ENCODE peak calls at places on chromosome 19, in ten cellular contexts. W is CD8-positive, alpha-beta T cell; R is SJSA1; T is Panc1; N is tibial nerve; Y is H1; V is colonic mucosa; U is cardiac muscle cell; A is hepatocyte; D is lung. X is an unnamed sample. For H3K4me1, the result is how much of the 10 kb centered on the place peaks cover.

GRCh38 chr19:46132508-46133100 is 8.1 kb upstream of the IGFL3 start:
- DNase-seq in W (no peak), R (peak), T (no peak), N (no peak), Y (no peak), V (no peak), U (no peak), A (no peak), D (no peak), X (no peak)

GRCh38 chr19:54186934-54187381 is 2.4 kb downstream of the MBOAT7 start:
- DNase-seq in W (no peak), R (no peak), T (no peak), N (no peak), Y (no peak), V (peak), U (no peak), A (peak), D (no peak), X (no peak)

GRCh38 chr19:37932985-37933953 is 26.3 kb downstream of the SIPA1L3 start:
- DNase-seq in W (no peak), R (no peak), T (no peak), N (no peak), Y (no peak), V (peak), U (peak), A (peak), D (no peak), X (no peak)

GRCh38 chr19:46428278-46429141 is at the start of gene PNMA8C:
- DNase-seq in W (peak), R (peak), T (no peak), N (no peak), Y (peak), V (no peak), U (peak), A (peak), D (peak), X (peak)

GRCh38 chr19:33393286-33394005 is 19.9 kb downstream of the CEBPG start:
- DNase-seq in W (no peak), R (peak), T (no peak), N (peak), Y (no peak), V (no peak), U (no peak), A (no peak), D (no peak), X (no peak)

GRCh38 chr19:44566984-44567383 is 37.5 kb upstream of the CEACAM20 start:
- DNase-seq in W (no peak), R (no peak), T (no peak), N (no peak), Y (no peak), V (no peak), U (no peak), A (no peak), D (no peak), X (no peak)

GRCh38 chr19:35712910-35713845 is 4.6 kb upstream of the KMT2B start:
- DNase-seq in W (peak), R (no peak), T (no peak), N (no peak), Y (peak), V (no peak), U (no peak), A (peak), D (no peak), X (no peak)

GRCh38 chr19:17389957-17390664 is 3.9 kb downstream of the CCDC194 start:
- DNase-seq in W (no peak), R (no peak), T (no peak), N (no peak), Y (no peak), V (no peak), U (no peak), A (no peak), D (no peak), X (no peak)

GRCh38 chr19:39546599-39546998 is 6.6 kb upstream of the EID2 start:
- DNase-seq in W (no peak), R (no peak), T (no peak), N (no peak), Y (no peak), V (no peak), U (no peak), A (no peak), D (no peak), X (no peak)

GRCh38 chr19:53131085-53131484 is 1.6 kb downstream of the ZNF415 start:
- DNase-seq in W (no peak), R (no peak), T (no peak), N (no peak), Y (no peak), V (no peak), U (no peak), A (peak), D (no peak), X (no peak)

GRCh38 chr19:38635483-38636399 is 11.7 kb upstream of the ACTN4 start:
- DNase-seq in W (no peak), R (no peak), T (no peak), N (no peak), Y (no peak), V (peak), U (no peak), A (no peak), D (no peak), X (no peak)

GRCh38 chr19:34248941-34249340 is 5.4 kb upstream of the GARRE1 start:
- DNase-seq in W (no peak), R (no peak), T (no peak), N (no peak), Y (no peak), V (no peak), U (no peak), A (no peak), D (no peak), X (no peak)

GRCh38 chr19:4533334-4533733 is 1.7 kb downstream of the PLIN5 start:
- DNase-seq in W (no peak), R (no peak), T (no peak), N (no peak), Y (no peak), V (no peak), U (no peak), A (no peak), D (no peak), X (no peak)

DNA sequence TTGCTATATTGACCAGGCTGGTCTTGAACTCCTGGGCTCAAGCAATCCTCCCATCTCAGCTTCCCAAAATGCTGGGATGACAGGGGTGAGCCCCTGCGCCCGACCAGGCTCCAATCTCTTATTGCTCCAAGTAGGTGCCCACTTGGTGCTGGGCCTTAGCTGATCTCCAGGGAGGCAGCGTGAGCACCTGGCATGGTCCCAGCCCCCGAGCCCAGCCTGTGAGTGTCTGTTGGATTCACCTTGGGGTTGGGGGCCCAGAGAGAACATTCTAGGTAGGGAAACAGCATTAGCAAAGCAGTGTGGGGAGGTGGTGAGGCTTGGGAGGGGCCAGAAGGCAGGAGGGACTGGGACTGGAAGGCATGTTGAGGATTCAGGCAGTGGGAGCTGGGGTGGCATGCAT is 45.5 kb downstream of the DNM2 start:
- DNase-seq in W (no peak), R (no peak), T (no peak), N (no peak), Y (no peak), V (no peak), U (no peak), A (no peak), D (no peak), X (no peak)
- H3K4me1 ChIP-seq in W (half or more), R (under half), T (under half), N (under half), Y (under half), V (half or more), U (under half), A (under half), D (under half), X (half or more)

GRCh38 chr19:42400404-42400803 is 10.3 kb upstream of the CNFN start:
- DNase-seq in W (no peak), R (no peak), T (no peak), N (no peak), Y (no peak), V (no peak), U (no peak), A (no peak), D (no peak), X (no peak)

GRCh38 chr19:42402376-42403116 is 12.4 kb upstream of the CNFN start:
- DNase-seq in W (no peak), R (no peak), T (no peak), N (no peak), Y (no peak), V (no peak), U (no peak), A (no peak), D (no peak), X (no peak)

GRCh38 chr19:42401365-42402303 is 11.5 kb upstream of the CNFN start:
- DNase-seq in W (peak), R (peak), T (no peak), N (peak), Y (peak), V (peak), U (peak), A (peak), D (peak), X (peak)

GRCh38 chr19:42406111-42406510 is 16.0 kb upstream of the CNFN start:
- DNase-seq in W (no peak), R (no peak), T (no peak), N (no peak), Y (no peak), V (no peak), U (no peak), A (no peak), D (no peak), X (no peak)

DNA sequence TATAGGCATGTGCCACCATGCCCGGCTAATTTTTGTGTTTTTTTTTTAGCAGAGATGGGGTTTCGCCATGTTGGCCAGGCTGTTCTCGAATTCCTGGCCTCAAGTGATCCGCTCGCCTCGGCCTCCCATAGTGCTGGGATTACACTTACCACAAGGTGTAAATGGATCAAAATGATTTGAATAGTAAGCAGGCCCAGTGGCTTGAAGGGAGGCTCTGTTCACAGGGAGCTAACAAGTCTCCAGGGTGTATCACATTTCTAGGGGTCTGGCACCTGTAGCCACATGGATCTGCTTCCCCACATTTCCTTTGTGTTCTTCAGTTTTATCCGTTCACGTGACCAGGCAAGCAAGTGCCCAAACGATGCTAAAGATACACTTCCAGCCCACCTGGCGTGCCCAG is 13.5 kb upstream of the CNFN start:
- DNase-seq in W (no peak), R (no peak), T (no peak), N (no peak), Y (no peak), V (no peak), U (no peak), A (no peak), D (no peak), X (no peak)
- H3K27ac ChIP-seq in W (no peak), R (no peak), T (no peak), N (no peak), Y (no peak), V (no peak), U (no peak), A (no peak), D (no peak), X (no peak)

DNA sequence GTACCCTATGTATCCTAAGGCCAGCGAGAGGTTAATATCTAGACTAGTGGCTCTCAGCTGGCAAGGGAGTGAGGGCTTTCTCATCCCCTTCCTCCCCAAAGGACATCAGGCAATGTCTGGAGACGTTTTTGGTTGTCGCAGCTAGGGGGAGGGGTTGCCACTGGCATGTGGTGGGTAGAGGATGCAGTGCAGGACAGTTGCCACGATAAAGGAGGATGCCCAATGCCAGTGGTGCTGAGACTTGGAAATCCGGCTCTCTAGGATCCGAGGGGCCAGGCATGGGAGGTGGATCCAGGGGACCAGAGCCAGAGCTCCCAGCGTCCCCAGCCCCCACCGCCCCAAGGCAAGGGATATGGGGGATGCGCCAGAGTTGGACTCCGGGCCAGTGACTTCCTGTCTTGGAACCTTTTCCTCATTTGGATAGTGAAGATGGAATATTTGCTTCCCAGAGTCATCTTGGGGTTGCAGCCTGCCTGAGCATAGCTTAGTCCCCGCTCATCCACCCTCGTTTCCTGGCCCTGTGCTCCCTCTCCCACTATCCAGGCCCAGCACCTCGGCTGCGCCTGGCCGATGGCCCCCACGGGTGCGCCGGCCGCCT is 4.9 kb downstream of the SSC5D start:
- DNase-seq in W (no peak), R (no peak), T (no peak), N (no peak), Y (no peak), V (no peak), U (peak), A (no peak), D (no peak), X (no peak)
- H3K4me1 ChIP-seq in W (under half), R (under half), T (under half), N (under half), Y (under half), V (under half), U (under half), A (under half), D (under half), X (under half)

DNA sequence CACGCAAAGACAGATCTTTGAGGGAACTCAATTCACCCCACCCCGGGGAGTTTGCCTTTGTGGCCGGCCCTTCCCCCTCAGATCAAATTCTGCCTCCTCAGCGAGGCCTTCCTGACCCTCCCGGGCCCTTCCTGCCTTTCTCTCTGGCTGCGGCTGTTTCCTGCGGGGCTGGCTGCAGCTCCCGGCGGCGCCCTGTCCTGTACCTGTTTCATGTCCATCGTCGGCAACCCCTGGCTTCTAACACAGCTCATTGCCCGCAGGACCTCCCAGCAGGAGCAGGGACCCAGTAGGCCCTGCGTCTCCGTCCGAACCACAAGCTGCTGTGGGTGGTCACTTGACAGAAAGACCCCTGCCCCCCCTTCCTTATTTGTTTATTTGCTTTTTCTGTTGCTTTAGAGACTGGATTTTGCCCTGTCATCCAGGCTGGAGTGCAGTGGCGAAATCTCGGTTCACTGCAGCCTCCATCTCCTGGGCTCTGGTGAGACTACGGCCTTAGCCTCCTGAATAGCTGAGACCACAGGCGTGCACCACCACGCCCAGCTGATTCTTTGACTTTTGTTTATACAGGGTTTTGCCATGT is 7.7 kb upstream of the PTBP1 start:
- DNase-seq in W (no peak), R (peak), T (no peak), N (no peak), Y (no peak), V (no peak), U (no peak), A (no peak), D (no peak), X (no peak)
- H3K27ac ChIP-seq in W (no peak), R (peak), T (peak), N (no peak), Y (peak), V (peak), U (peak), A (peak), D (peak), X (peak)

X was measured in right atrium auricular region.